ENCODE peak calls at places on chromosomes 4 and X, in six cellular contexts. C is lower lobe of right lung, N is epithelial cell of esophagus, H is testis, F is PC-3, X is A673. V is an unnamed sample.

GRCh38 chrX:10356979-10357378 is 200.2 kb downstream of the CLCN4 start:
- DNase-seq in C (no peak), N (peak; percentile 49), H (no peak), F (peak; percentile 86), X (no peak), V (no peak)

GRCh38 chrX:103685396-103685795 is 1.1 kb downstream of the MORF4L2 start:
- DNase-seq in C (no peak), N (no peak), H (no peak), F (no peak), X (no peak), V (no peak)

GRCh38 chr4:125187621-125188176 is 127.1 kb upstream of the FAT4 start:
- DNase-seq in C (no peak), N (peak; percentile 66), H (peak; percentile 25), F (peak; percentile 80), X (no peak), V (no peak)

GRCh38 chrX:150897371-150898319 is 823 bp downstream of the CD99L2 start:
- DNase-seq in C (peak; percentile 54), N (peak; percentile 55), H (peak; percentile 40), F (peak; percentile 15), X (peak; percentile 29), V (no peak)

GRCh38 chr4:169079942-169080827 is 70.1 kb upstream of the CBR4 start:
- DNase-seq in C (peak; percentile 63), N (peak; percentile 49), H (peak; percentile 75), F (peak; percentile 76), X (peak; percentile 72), V (no peak)

GRCh38 chr4:64520393-64520792 is 111.1 kb upstream of the TECRL start:
- DNase-seq in C (no peak), N (no peak), H (no peak), F (no peak), X (no peak), V (no peak)

GRCh38 chr4:186676531-186677158 is 47.0 kb downstream of the FAT1 start:
- DNase-seq in C (no peak), N (peak; percentile 83), H (no peak), F (peak; percentile 90), X (peak; percentile 71), V (no peak)

GRCh38 chrX:104113237-104113965 is 1.1 kb downstream of the ZCCHC18 start:
- DNase-seq in C (peak; percentile 42), N (peak; percentile 58), H (peak; percentile 62), F (peak; percentile 72), X (peak; percentile 69), V (no peak)

GRCh38 chr4:70892086-70892769 is 9.9 kb upstream of the MOB1B start:
- DNase-seq in C (peak; percentile 76), N (no peak), H (peak; percentile 36), F (no peak), X (peak; percentile 3), V (peak; percentile 1)

GRCh38 chr4:88738714-88739366 is 41.2 kb upstream of the NAP1L5 start:
- DNase-seq in C (no peak), N (no peak), H (no peak), F (no peak), X (no peak), V (no peak)

GRCh38 chr4:55345054-55345453 is 988 bp upstream of the SRD5A3 start:
- DNase-seq in C (no peak), N (no peak), H (no peak), F (no peak), X (no peak), V (no peak)

GRCh38 chr4:55348436-55348835 is 2.4 kb downstream of the SRD5A3 start:
- DNase-seq in C (no peak), N (peak; percentile 76), H (no peak), F (peak; percentile 91), X (no peak), V (no peak)

GRCh38 chr4:55346851-55347255 is 811 bp downstream of the SRD5A3 start:
- DNase-seq in C (no peak), N (no peak), H (no peak), F (no peak), X (no peak), V (no peak)

GRCh38 chr4:55347610-55348228 is 1.7 kb downstream of the SRD5A3 start:
- DNase-seq in C (no peak), N (peak; percentile 36), H (no peak), F (peak; percentile 42), X (no peak), V (no peak)

GRCh38 chr4:55345980-55346850 is at the start of gene SRD5A3:
- DNase-seq in C (peak; percentile 92), N (peak; percentile 63), H (peak; percentile 86), F (peak; percentile 90), X (peak; percentile 65), V (peak; percentile 24)
- TF ChIP-seq CTCF in C (peak; percentile 95), N (peak; percentile 47), H (peak; percentile 98), F (peak; percentile 96), X (peak; percentile 62), V (peak; percentile 97)

DNA sequence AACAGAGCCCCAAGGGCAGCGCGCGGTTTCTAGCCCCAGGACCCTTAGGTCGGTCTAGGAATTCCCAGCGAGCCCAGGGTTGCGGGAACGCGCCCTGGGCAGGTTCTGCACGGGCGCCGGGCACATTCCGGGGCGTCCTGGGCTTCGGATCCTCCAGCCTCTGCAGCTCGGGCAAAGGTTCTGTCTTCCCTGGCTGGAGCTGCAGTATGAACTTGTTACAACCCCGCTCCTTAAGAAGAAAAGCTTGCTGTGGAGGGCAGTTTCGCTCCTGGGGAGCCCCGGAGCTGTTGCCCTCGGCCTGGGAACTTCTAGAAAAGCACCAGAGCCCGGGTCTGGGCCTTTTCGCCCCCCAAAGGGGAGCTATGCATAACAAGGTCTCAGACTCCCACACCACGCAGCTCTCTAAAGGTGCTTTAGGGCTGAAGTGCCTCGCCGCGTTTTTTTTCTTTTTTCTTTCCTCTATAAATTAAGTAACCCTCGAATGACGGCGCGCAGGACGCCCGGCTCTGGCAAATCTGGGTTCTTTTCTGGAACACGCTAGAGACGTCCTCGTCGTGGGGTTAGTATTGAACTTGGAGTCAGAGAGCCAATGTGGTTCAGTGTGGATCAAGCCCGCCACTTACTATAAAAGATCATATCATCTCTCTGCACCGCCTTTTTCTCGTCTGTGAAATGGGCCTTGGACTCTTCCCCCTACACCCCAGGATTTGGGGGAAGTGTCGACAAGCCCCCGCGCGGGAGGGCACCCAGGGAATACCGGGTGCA is 5.7 kb downstream of the MSX1 start:
- DNase-seq in C (no peak), N (no peak), H (no peak), F (no peak), X (no peak), V (no peak)
- TF ChIP-seq CTCF in C (no peak), N (no peak), H (no peak), F (no peak), X (no peak), V (no peak)

DNA sequence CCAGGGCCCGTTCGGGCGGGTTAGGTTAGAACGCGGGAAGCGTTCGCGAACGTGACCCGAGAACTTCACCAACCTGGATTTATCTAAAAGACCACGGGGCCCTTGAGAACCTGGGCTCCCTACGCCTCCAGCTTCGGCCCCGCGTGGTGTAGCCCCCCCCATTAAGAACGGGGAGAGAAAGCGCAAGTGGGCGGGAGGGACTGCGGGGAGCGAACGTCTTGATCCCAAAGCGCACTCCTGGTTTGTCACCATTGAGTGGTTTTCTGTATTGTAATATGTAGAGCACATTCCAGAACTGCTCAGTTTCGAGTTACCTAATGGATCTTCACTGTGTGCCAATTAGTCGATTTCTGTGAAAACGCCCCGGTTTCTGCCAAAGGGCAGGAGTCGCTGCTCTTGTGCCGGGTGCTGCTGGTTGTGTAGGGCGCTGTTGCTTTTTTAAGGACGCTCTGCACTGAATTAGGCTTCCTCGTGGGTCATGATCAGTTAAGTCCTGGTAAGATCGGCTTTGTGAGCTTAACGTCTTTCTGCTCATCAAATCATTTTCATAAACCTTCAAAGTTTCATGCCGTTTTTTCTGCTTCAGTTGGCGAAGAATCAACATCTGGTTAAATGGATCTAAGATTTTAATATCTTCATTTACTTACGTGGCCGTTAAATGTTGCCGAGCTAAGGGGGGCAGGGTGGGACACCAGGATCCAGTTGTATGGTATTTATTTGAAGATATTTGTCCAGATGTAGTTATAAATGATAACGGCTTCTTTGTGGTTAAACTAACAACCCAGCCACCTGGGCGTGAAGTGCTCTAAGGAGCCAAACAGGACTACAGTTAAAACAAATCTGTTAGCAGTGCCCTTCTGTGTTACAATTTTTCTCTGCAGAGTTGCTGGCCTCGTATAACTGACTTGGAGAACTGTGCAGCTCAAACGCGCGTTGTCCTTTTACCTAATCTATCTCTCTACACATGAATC is 808 bp downstream of the MND1 start:
- DNase-seq in C (peak; percentile 53), N (peak; percentile 57), H (peak; percentile 50), F (peak; percentile 50), X (peak; percentile 80), V (no peak)
- TF ChIP-seq CTCF in C (no peak), N (peak; percentile 10), H (no peak), F (no peak), X (peak; percentile 29), V (no peak)

DNA sequence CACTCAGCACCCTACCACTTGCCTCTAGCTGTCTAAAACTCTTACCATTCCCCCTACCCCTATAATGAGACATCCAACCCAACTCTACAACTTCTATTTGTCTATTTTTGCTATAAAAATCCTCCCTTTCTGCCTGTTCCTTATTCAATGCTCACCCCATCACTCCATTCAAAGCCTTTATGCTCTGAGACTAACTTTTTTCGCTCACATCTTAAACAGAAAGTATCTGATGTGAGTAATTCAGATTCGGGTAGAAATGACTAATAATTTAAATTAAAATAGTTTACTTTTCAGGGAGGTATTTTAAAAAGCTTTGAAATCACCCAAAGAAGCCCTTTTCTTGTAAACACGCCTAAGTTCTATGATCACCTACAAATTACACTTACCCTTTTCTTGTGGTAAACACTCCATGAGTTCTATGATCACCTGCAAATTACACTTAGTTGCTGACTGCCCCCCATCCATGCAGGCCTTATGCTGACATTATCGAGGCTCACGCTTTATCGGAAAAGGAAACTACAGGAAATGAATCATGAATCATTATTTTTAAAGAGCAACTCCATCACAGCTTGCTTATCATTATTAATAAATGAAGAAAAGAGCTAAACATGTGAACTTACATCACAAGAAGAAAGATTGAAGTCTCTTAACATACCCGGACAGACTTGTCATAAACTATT is 168.7 kb upstream of the PPP1R2C start:
- DNase-seq in C (no peak), N (no peak), H (no peak), F (no peak), X (no peak), V (no peak)
- TF ChIP-seq CTCF in C (no peak), N (no peak), H (no peak), F (no peak), X (no peak), V (no peak)

GRCh38 chr4:182448281-182449151 is 205.3 kb downstream of the TENM3 start:
- DNase-seq in C (peak; percentile 86), N (peak; percentile 94), H (peak; percentile 95), F (peak; percentile 82), X (peak; percentile 91), V (peak; percentile 13)
- TF ChIP-seq CTCF in C (no peak), N (no peak), H (no peak), F (no peak), X (no peak), V (no peak)

GRCh38 chr4:139509727-139510410 is 46.1 kb downstream of the SETD7 start:
- DNase-seq in C (no peak), N (peak; percentile 32), H (peak; percentile 35), F (no peak), X (peak; percentile 40), V (no peak)
- TF ChIP-seq CTCF in C (peak; percentile 37), N (peak; percentile 62), H (no peak), F (peak; percentile 39), X (peak; percentile 59), V (peak; percentile 21)

DNA sequence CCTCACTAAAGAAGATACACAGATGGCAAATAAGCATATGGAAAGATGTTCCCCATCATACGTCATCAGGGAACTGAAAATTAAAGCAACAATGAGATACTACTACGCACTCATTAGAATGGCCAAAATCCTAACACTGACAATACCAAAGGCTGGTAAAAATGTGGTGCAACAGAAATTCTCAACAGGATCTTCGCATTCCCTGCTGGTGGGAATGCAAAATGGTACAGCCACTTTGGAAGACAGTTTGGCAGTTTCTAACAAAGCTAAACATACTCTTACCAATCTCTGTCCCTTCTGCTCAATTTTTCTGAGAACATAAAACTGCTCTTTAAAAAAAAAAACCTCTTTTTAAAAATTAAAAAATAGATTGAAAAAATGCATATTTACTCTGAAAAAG is 300.2 kb downstream of the FBXW7 start:
- DNase-seq in C (no peak), N (no peak), H (no peak), F (no peak), X (no peak), V (no peak)
- TF ChIP-seq CTCF in C (no peak), N (no peak), H (no peak), F (no peak), X (no peak), V (no peak)

V was measured in esophagus squamous epithelium.